ENCODE peak calls at places on chromosomes 6 and 20, in five cellular contexts. A is ovary; I is CD8-positive, alpha-beta memory T cell; O is right atrium auricular region; M is IMR-90. K is an unnamed sample.

GRCh38 chr6:16430661-16431089 is 192.3 kb downstream of the GMPR start:
- DNase-seq in M (peak), O (no peak), A (peak), I (no peak), K (no peak)

GRCh38 chr6:80165143-80165542 is 58.7 kb downstream of the BCKDHB start:
- DNase-seq in A (no peak), O (no peak), I (no peak), M (peak), K (peak)

GRCh38 chr6:52507557-52508260 is 69.2 kb downstream of the TRAM2 start:
- DNase-seq in A (no peak), M (peak), I (no peak), O (peak), K (no peak)

GRCh38 chr6:164109770-164110140 is 695.2 kb downstream of the QKI start:
- DNase-seq in I (no peak), O (no peak), A (no peak), M (no peak), K (no peak)

GRCh38 chr20:9635756-9636155 is 121.4 kb downstream of the LAMP5 start:
- DNase-seq in I (no peak), A (no peak), M (no peak), O (no peak), K (no peak)

GRCh38 chr6:27281569-27281968 is 30.5 kb downstream of the POM121L2 start:
- DNase-seq in O (no peak), M (no peak), I (no peak), A (no peak), K (no peak)

GRCh38 chr20:21528870-21529269 is 15.0 kb upstream of the NKX2-2 start:
- DNase-seq in M (no peak), I (no peak), A (no peak), O (no peak), K (no peak)

GRCh38 chr6:6466967-6467761 is 121.4 kb upstream of the LY86 start:
- DNase-seq in O (no peak), I (no peak), A (no peak), M (no peak), K (peak)

GRCh38 chr6:111601875-111602274 is 3.8 kb downstream of the TRAF3IP2 start:
- DNase-seq in O (peak), I (no peak), A (peak), M (peak), K (no peak)

GRCh38 chr6:136148523-136148922 is 101.6 kb downstream of the MTFR2 start:
- DNase-seq in I (no peak), O (no peak), M (no peak), A (no peak), K (no peak)

GRCh38 chr20:46199198-46199597 is 81.1 kb downstream of the CD40 start:
- DNase-seq in I (no peak), A (no peak), M (no peak), O (no peak), K (no peak)

GRCh38 chr6:64217721-64218603 is 582.4 kb downstream of the PHF3 start:
- DNase-seq in I (no peak), M (peak), O (no peak), A (no peak), K (peak)

GRCh38 chr6:45003400-45003799 is 324.7 kb upstream of the RUNX2 start:
- DNase-seq in M (no peak), O (no peak), I (no peak), A (no peak), K (no peak)

GRCh38 chr6:72042088-72042487 is 155.7 kb downstream of the RIMS1 start:
- DNase-seq in A (no peak), O (no peak), I (no peak), M (no peak), K (no peak)

GRCh38 chr6:157879873-157880254 is 56.8 kb downstream of the SNX9 start:
- DNase-seq in M (no peak), O (no peak), A (no peak), I (no peak), K (no peak)

GRCh38 chr6:42079941-42080464 is 29.7 kb downstream of the TAF8 start:
- DNase-seq in O (no peak), A (no peak), I (no peak), M (no peak), K (no peak)

GRCh38 chr20:34923414-34923813 is 32.2 kb downstream of the GSS start:
- DNase-seq in I (no peak), A (no peak), O (no peak), M (no peak), K (no peak)
- H3K27ac ChIP-seq in I (no peak), A (no peak), O (peak), M (peak), K (no peak)

GRCh38 chr6:159973406-159973805 is 4.5 kb downstream of the IGF2R start:
- DNase-seq in A (no peak), I (no peak), M (peak), O (no peak), K (no peak)

GRCh38 chr6:159972506-159973268 is 3.8 kb downstream of the IGF2R start:
- DNase-seq in I (no peak), M (no peak), A (no peak), O (no peak), K (no peak)

GRCh38 chr6:159971341-159972178 is 2.7 kb downstream of the IGF2R start:
- DNase-seq in O (no peak), I (no peak), M (no peak), A (no peak), K (no peak)

GRCh38 chr6:159974932-159975331 is 6.0 kb downstream of the IGF2R start:
- DNase-seq in I (no peak), A (no peak), M (no peak), O (no peak), K (no peak)

DNA sequence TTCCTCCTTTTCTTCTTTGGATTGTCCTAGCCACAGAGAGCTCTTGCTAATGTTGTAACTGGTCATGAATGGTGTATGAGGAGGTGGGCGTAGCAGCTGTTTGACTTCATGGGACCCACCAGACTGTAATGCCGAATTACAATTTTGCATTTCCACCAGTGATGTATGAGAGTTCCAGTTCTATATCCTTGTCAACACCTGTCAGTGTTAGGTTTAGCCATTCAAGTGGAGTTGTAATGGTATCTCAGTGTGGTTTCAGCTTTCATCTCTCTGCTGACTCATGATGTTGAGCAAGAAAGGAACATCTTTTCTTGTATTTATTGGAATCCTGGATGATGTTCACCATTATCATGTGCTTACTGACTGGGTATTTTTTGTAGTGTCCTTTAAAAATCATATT is 5.1 kb downstream of the IGF2R start:
- DNase-seq in I (no peak), O (no peak), M (peak), A (no peak), K (peak)
- H3K27ac ChIP-seq in I (no peak), O (peak), M (peak), A (no peak), K (peak)

GRCh38 chr6:130603391-130603790 is 223.8 kb upstream of the SMLR1 start:
- DNase-seq in A (no peak), O (no peak), I (no peak), M (no peak), K (no peak)
- H3K27ac ChIP-seq in A (no peak), O (no peak), I (no peak), M (peak), K (no peak)

GRCh38 chr20:34755367-34755766 is 51.2 kb downstream of the TP53INP2 start:
- DNase-seq in M (no peak), A (no peak), I (no peak), O (no peak), K (no peak)

GRCh38 chr20:34751453-34751852 is 47.3 kb downstream of the TP53INP2 start:
- DNase-seq in O (no peak), I (no peak), M (peak), A (no peak), K (no peak)

GRCh38 chr20:34753706-34754461 is 49.7 kb downstream of the TP53INP2 start:
- DNase-seq in A (no peak), O (no peak), M (peak), I (no peak), K (peak)

GRCh38 chr20:34750484-34750883 is 46.3 kb downstream of the TP53INP2 start:
- DNase-seq in M (peak), O (no peak), I (no peak), A (no peak), K (no peak)

DNA sequence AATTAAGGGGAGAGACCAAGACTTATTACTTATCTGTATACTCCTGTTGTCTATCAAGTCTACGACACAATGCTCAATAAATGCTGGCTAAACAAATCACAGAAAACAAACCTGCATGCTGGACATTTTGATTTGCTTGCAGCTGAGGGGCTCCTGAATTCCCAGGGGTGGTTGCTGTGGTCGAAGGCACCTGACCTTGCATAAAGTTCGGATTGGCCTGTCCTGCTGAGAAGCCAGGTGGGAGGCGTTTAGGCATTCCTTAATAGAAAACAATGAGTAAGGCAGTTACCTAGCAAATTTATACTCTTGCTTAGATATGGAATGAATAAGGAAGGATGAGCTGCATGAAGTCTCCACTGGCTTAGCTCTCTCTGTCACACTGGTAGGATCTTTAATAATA is 50.5 kb downstream of the TP53INP2 start:
- DNase-seq in O (no peak), M (no peak), I (no peak), A (no peak), K (no peak)
- H3K27ac ChIP-seq in O (no peak), M (no peak), I (no peak), A (no peak), K (no peak)

GRCh38 chr6:165877773-165878172 is 214.7 kb upstream of the PDE10A start:
- DNase-seq in I (no peak), O (no peak), M (no peak), A (no peak), K (no peak)
- H3K27ac ChIP-seq in I (no peak), O (no peak), M (no peak), A (no peak), K (no peak)

DNA sequence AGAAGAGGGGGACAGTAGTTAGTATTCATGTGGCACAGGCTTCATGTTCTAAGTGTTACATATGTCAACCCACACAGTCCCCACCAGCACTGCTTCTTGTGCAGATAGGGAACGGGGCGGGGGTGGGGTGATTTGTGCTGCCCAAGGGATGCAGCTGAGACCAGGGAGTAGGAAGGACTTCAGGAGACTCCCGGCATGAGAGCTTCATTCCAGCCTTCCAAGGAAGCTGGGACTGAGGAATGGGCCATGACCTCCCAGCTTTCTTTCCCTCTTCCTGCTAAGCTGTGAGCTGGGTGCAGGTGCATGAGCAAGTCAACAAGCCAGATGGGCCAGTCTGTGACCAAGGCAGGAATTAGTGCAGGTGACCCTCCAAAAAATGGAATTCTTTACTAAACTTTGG is 9.2 kb downstream of the BEND3 start:
- DNase-seq in O (no peak), A (no peak), M (no peak), I (no peak), K (no peak)
- H3K27ac ChIP-seq in O (no peak), A (no peak), M (no peak), I (no peak), K (no peak)

DNA sequence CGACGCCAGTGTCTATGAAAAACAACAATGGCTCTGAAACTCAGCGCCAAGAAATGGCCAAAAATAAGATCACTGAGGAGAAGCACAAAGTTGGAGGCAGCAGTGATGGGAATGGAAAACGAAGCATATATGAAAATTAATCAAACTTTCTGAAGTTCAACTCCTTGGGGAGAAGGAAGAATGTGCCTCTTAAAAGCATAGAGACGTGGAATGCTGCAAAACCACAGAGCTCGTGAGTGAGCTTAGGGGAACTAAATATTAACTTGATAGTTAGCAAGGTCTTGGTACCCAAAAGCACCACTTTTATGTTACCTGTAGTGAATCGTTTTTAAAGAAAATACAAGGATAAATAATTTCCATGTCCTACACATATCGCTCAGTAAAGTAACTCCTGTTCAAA is 11.2 kb upstream of the ADGRF5 start:
- DNase-seq in A (no peak), M (no peak), O (no peak), I (no peak), K (no peak)
- H3K27ac ChIP-seq in A (no peak), M (no peak), O (peak), I (no peak), K (no peak)

GRCh38 chr20:62350629-62351422 is 16.3 kb downstream of the LAMA5 start:
- DNase-seq in O (no peak), I (no peak), M (no peak), A (no peak), K (no peak)

GRCh38 chr20:62348604-62349003 is 18.5 kb downstream of the LAMA5 start:
- DNase-seq in M (no peak), I (no peak), O (no peak), A (no peak), K (no peak)

GRCh38 chr20:62351469-62352401 is 15.4 kb downstream of the LAMA5 start:
- DNase-seq in A (no peak), O (no peak), I (no peak), M (no peak), K (no peak)

GRCh38 chr20:62349537-62350097 is 17.5 kb downstream of the LAMA5 start:
- DNase-seq in M (no peak), I (no peak), A (no peak), O (no peak), K (no peak)

DNA sequence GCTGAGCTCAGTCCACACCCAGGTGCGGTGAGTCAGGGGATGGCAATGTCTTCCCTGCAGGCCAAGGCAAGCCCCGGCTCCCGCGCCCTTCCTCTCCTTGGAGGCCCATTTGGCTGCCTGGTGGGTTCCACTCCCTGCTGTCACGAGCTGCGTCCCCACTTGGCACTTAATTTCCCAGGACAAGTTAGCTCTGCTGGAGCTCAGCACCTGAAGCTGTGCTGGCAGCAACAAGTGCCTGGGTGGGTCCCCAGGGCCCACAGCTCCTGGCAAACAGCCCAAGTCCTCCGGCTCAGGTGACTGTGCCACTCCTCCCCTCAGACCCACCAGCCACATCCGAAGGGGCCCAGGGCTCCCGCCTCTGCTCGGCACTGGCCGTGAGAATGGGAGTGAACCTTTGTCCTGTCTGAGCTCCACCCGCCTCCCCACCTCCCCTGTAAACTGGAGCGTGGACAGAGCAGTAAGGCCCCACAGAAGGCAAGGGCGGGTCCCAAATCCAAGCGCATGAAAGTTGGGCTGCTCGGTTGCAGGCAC is 16.9 kb downstream of the LAMA5 start:
- DNase-seq in I (no peak), M (no peak), O (no peak), A (no peak), K (peak)
- H3K27ac ChIP-seq in I (no peak), M (no peak), O (peak), A (no peak), K (peak)

K was measured in foreskin keratinocyte.